ENCODE peak calls at places on chromosomes 5 and 9, in eight cellular contexts. One of them, this sample, is unnamed.

GRCh38 chr5:24804221-24804681 is 159.5 kb upstream of the CDH10 start:
- DNase-seq in adrenal gland: no peak
- DNase-seq in dermis blood vessel endothelial cell: no peak
- DNase-seq in RWPE1: no peak
- DNase-seq in NCI-H2081: no peak
- DNase-seq in posterior vena cava: no peak
- DNase-seq in activated CD4-positive, alpha-beta T cell treated with anti-CD3 and anti-CD28 coated beads for 48 hours: no peak
- DNase-seq in T-cell: no peak
- DNase-seq in this sample: peak

GRCh38 chr9:93596399-93596798 is 20.0 kb downstream of the PHF2 start:
- DNase-seq in RWPE1: no peak
- DNase-seq in posterior vena cava: peak
- DNase-seq in dermis blood vessel endothelial cell: no peak
- DNase-seq in activated CD4-positive, alpha-beta T cell treated with anti-CD3 and anti-CD28 coated beads for 48 hours: no peak
- DNase-seq in T-cell: no peak
- DNase-seq in NCI-H2081: no peak
- DNase-seq in adrenal gland: peak
- DNase-seq in this sample: no peak

GRCh38 chr5:173781826-173782670 is 106.1 kb upstream of the CPEB4 start:
- DNase-seq in dermis blood vessel endothelial cell: peak
- DNase-seq in adrenal gland: peak
- DNase-seq in T-cell: peak
- DNase-seq in posterior vena cava: peak
- DNase-seq in activated CD4-positive, alpha-beta T cell treated with anti-CD3 and anti-CD28 coated beads for 48 hours: peak
- DNase-seq in RWPE1: peak
- DNase-seq in NCI-H2081: no peak
- DNase-seq in this sample: peak

GRCh38 chr5:130692766-130693165 is 472.3 kb downstream of the HINT1 start:
- DNase-seq in activated CD4-positive, alpha-beta T cell treated with anti-CD3 and anti-CD28 coated beads for 48 hours: no peak
- DNase-seq in RWPE1: no peak
- DNase-seq in adrenal gland: no peak
- DNase-seq in posterior vena cava: no peak
- DNase-seq in NCI-H2081: no peak
- DNase-seq in dermis blood vessel endothelial cell: no peak
- DNase-seq in T-cell: no peak
- DNase-seq in this sample: no peak

GRCh38 chr9:91395106-91395552 is 28.5 kb downstream of the NFIL3 start:
- DNase-seq in dermis blood vessel endothelial cell: no peak
- DNase-seq in adrenal gland: no peak
- DNase-seq in posterior vena cava: no peak
- DNase-seq in NCI-H2081: no peak
- DNase-seq in T-cell: no peak
- DNase-seq in activated CD4-positive, alpha-beta T cell treated with anti-CD3 and anti-CD28 coated beads for 48 hours: no peak
- DNase-seq in RWPE1: peak
- DNase-seq in this sample: no peak

GRCh38 chr9:5801739-5802113 is 31.2 kb downstream of the ERMP1 start:
- DNase-seq in adrenal gland: no peak
- DNase-seq in RWPE1: no peak
- DNase-seq in posterior vena cava: no peak
- DNase-seq in T-cell: no peak
- DNase-seq in activated CD4-positive, alpha-beta T cell treated with anti-CD3 and anti-CD28 coated beads for 48 hours: no peak
- DNase-seq in NCI-H2081: no peak
- DNase-seq in dermis blood vessel endothelial cell: no peak
- DNase-seq in this sample: no peak

GRCh38 chr5:143543358-143544255 is 140.1 kb upstream of the NR3C1 start:
- DNase-seq in T-cell: no peak
- DNase-seq in RWPE1: peak
- DNase-seq in dermis blood vessel endothelial cell: no peak
- DNase-seq in NCI-H2081: no peak
- DNase-seq in activated CD4-positive, alpha-beta T cell treated with anti-CD3 and anti-CD28 coated beads for 48 hours: no peak
- DNase-seq in adrenal gland: no peak
- DNase-seq in posterior vena cava: no peak
- DNase-seq in this sample: no peak

GRCh38 chr9:109031241-109031640 is 17.9 kb upstream of the CTNNAL1 start:
- DNase-seq in NCI-H2081: no peak
- DNase-seq in dermis blood vessel endothelial cell: no peak
- DNase-seq in posterior vena cava: no peak
- DNase-seq in RWPE1: peak
- DNase-seq in activated CD4-positive, alpha-beta T cell treated with anti-CD3 and anti-CD28 coated beads for 48 hours: no peak
- DNase-seq in T-cell: no peak
- DNase-seq in adrenal gland: no peak
- DNase-seq in this sample: no peak

GRCh38 chr9:108784998-108785397 is 70.8 kb downstream of the ACTL7B start:
- DNase-seq in dermis blood vessel endothelial cell: no peak
- DNase-seq in T-cell: no peak
- DNase-seq in posterior vena cava: no peak
- DNase-seq in RWPE1: no peak
- DNase-seq in activated CD4-positive, alpha-beta T cell treated with anti-CD3 and anti-CD28 coated beads for 48 hours: no peak
- DNase-seq in NCI-H2081: no peak
- DNase-seq in adrenal gland: no peak
- DNase-seq in this sample: no peak

GRCh38 chr5:112776301-112776856 is 38.7 kb downstream of the APC start:
- DNase-seq in NCI-H2081: no peak
- DNase-seq in T-cell: no peak
- DNase-seq in dermis blood vessel endothelial cell: no peak
- DNase-seq in posterior vena cava: no peak
- DNase-seq in activated CD4-positive, alpha-beta T cell treated with anti-CD3 and anti-CD28 coated beads for 48 hours: no peak
- DNase-seq in adrenal gland: no peak
- DNase-seq in RWPE1: peak
- DNase-seq in this sample: peak

GRCh38 chr9:124251188-124251587 is 6.6 kb upstream of the NEK6 start:
- DNase-seq in RWPE1: no peak
- DNase-seq in activated CD4-positive, alpha-beta T cell treated with anti-CD3 and anti-CD28 coated beads for 48 hours: no peak
- DNase-seq in posterior vena cava: peak
- DNase-seq in adrenal gland: no peak
- DNase-seq in T-cell: no peak
- DNase-seq in dermis blood vessel endothelial cell: no peak
- DNase-seq in NCI-H2081: peak
- DNase-seq in this sample: no peak

GRCh38 chr9:3337515-3337914 is 188.3 kb downstream of the RFX3 start:
- DNase-seq in dermis blood vessel endothelial cell: peak
- DNase-seq in T-cell: no peak
- DNase-seq in RWPE1: no peak
- DNase-seq in activated CD4-positive, alpha-beta T cell treated with anti-CD3 and anti-CD28 coated beads for 48 hours: peak
- DNase-seq in adrenal gland: peak
- DNase-seq in NCI-H2081: no peak
- DNase-seq in posterior vena cava: no peak
- DNase-seq in this sample: no peak

GRCh38 chr9:79572032-79572890 is 496 bp downstream of the TLE4 start:
- DNase-seq in RWPE1: peak
- DNase-seq in dermis blood vessel endothelial cell: peak
- DNase-seq in NCI-H2081: no peak
- DNase-seq in activated CD4-positive, alpha-beta T cell treated with anti-CD3 and anti-CD28 coated beads for 48 hours: peak
- DNase-seq in T-cell: peak
- DNase-seq in adrenal gland: peak
- DNase-seq in posterior vena cava: peak
- DNase-seq in this sample: peak

GRCh38 chr9:84642618-84643017 is 26.9 kb upstream of the NTRK2 start:
- DNase-seq in posterior vena cava: no peak
- DNase-seq in RWPE1: no peak
- DNase-seq in NCI-H2081: no peak
- DNase-seq in T-cell: no peak
- DNase-seq in dermis blood vessel endothelial cell: no peak
- DNase-seq in activated CD4-positive, alpha-beta T cell treated with anti-CD3 and anti-CD28 coated beads for 48 hours: no peak
- DNase-seq in adrenal gland: no peak
- DNase-seq in this sample: no peak

GRCh38 chr5:82396871-82397514 is 118.8 kb upstream of the RPS23 start:
- DNase-seq in RWPE1: peak
- DNase-seq in activated CD4-positive, alpha-beta T cell treated with anti-CD3 and anti-CD28 coated beads for 48 hours: no peak
- DNase-seq in adrenal gland: peak
- DNase-seq in posterior vena cava: peak
- DNase-seq in dermis blood vessel endothelial cell: peak
- DNase-seq in NCI-H2081: no peak
- DNase-seq in T-cell: no peak
- DNase-seq in this sample: peak

GRCh38 chr5:60883229-60883628 is 39.2 kb upstream of the ELOVL7 start:
- DNase-seq in RWPE1: peak
- DNase-seq in T-cell: no peak
- DNase-seq in dermis blood vessel endothelial cell: peak
- DNase-seq in activated CD4-positive, alpha-beta T cell treated with anti-CD3 and anti-CD28 coated beads for 48 hours: no peak
- DNase-seq in posterior vena cava: no peak
- DNase-seq in adrenal gland: no peak
- DNase-seq in NCI-H2081: peak
- DNase-seq in this sample: peak

GRCh38 chr9:115595951-115596742 is 478.2 kb upstream of the TNC start:
- DNase-seq in NCI-H2081: no peak
- DNase-seq in activated CD4-positive, alpha-beta T cell treated with anti-CD3 and anti-CD28 coated beads for 48 hours: no peak
- DNase-seq in adrenal gland: no peak
- DNase-seq in dermis blood vessel endothelial cell: no peak
- DNase-seq in posterior vena cava: no peak
- DNase-seq in T-cell: no peak
- DNase-seq in RWPE1: no peak
- DNase-seq in this sample: no peak

GRCh38 chr5:71719092-71719964 is at the start of gene CARTPT:
- DNase-seq in RWPE1: peak
- DNase-seq in activated CD4-positive, alpha-beta T cell treated with anti-CD3 and anti-CD28 coated beads for 48 hours: peak
- DNase-seq in posterior vena cava: no peak
- DNase-seq in T-cell: no peak
- DNase-seq in dermis blood vessel endothelial cell: peak
- DNase-seq in adrenal gland: peak
- DNase-seq in NCI-H2081: no peak
- DNase-seq in this sample: no peak

GRCh38 chr9:134689320-134690181 is 47.9 kb downstream of the COL5A1 start:
- DNase-seq in adrenal gland: peak
- DNase-seq in T-cell: no peak
- DNase-seq in activated CD4-positive, alpha-beta T cell treated with anti-CD3 and anti-CD28 coated beads for 48 hours: peak
- DNase-seq in posterior vena cava: peak
- DNase-seq in dermis blood vessel endothelial cell: peak
- DNase-seq in RWPE1: peak
- DNase-seq in NCI-H2081: no peak
- DNase-seq in this sample: peak

GRCh38 chr9:34633851-34634550 is 3.6 kb downstream of the SIGMAR1 start:
- DNase-seq in adrenal gland: peak
- DNase-seq in activated CD4-positive, alpha-beta T cell treated with anti-CD3 and anti-CD28 coated beads for 48 hours: peak
- DNase-seq in posterior vena cava: no peak
- DNase-seq in dermis blood vessel endothelial cell: peak
- DNase-seq in NCI-H2081: peak
- DNase-seq in RWPE1: peak
- DNase-seq in T-cell: peak
- DNase-seq in this sample: peak

GRCh38 chr5:16454686-16455085 is 10.9 kb downstream of the ZNF622 start:
- DNase-seq in dermis blood vessel endothelial cell: no peak
- DNase-seq in T-cell: no peak
- DNase-seq in RWPE1: no peak
- DNase-seq in posterior vena cava: no peak
- DNase-seq in NCI-H2081: no peak
- DNase-seq in activated CD4-positive, alpha-beta T cell treated with anti-CD3 and anti-CD28 coated beads for 48 hours: no peak
- DNase-seq in adrenal gland: no peak
- DNase-seq in this sample: no peak

GRCh38 chr5:176342766-176343458 is 18.7 kb downstream of the KIAA1191 start:
- DNase-seq in activated CD4-positive, alpha-beta T cell treated with anti-CD3 and anti-CD28 coated beads for 48 hours: no peak
- DNase-seq in NCI-H2081: no peak
- DNase-seq in T-cell: no peak
- DNase-seq in adrenal gland: no peak
- DNase-seq in posterior vena cava: no peak
- DNase-seq in dermis blood vessel endothelial cell: no peak
- DNase-seq in RWPE1: no peak
- DNase-seq in this sample: no peak

This sample was measured in RKO.